ENCODE peak calls at places on chromosome 9, in eight cellular contexts. One of them, this sample, is unnamed.

GRCh38 chr9:129312251-129312650 is 134.2 kb upstream of the IER5L start:
- DNase-seq in activated CD8-positive, alpha-beta memory T cell treated with anti-CD3 and anti-CD28 coated beads, Interleukin-2, amount 50 U/mL, for 48 hours: peak
- DNase-seq in right cardiac atrium: no peak
- DNase-seq in small intestine: no peak
- DNase-seq in caudate nucleus: no peak
- DNase-seq in stimulated activated CD8-positive, alpha-beta memory T cell treated with anti-CD3 and anti-CD28 coated beads, Interleukin-2, amount 100 ng/mL, for 1 hour: no peak
- DNase-seq in body of pancreas: no peak
- DNase-seq in anterior cingulate cortex: no peak
- DNase-seq in this sample: no peak

GRCh38 chr9:16425572-16425971 is 444.9 kb downstream of the BNC2 start:
- DNase-seq in activated CD8-positive, alpha-beta memory T cell treated with anti-CD3 and anti-CD28 coated beads, Interleukin-2, amount 50 U/mL, for 48 hours: no peak
- DNase-seq in right cardiac atrium: no peak
- DNase-seq in small intestine: no peak
- DNase-seq in caudate nucleus: no peak
- DNase-seq in stimulated activated CD8-positive, alpha-beta memory T cell treated with anti-CD3 and anti-CD28 coated beads, Interleukin-2, amount 100 ng/mL, for 1 hour: no peak
- DNase-seq in body of pancreas: no peak
- DNase-seq in anterior cingulate cortex: no peak
- DNase-seq in this sample: no peak

GRCh38 chr9:97502222-97502983 is 937 bp downstream of the TMOD1 start:
- DNase-seq in activated CD8-positive, alpha-beta memory T cell treated with anti-CD3 and anti-CD28 coated beads, Interleukin-2, amount 50 U/mL, for 48 hours: peak
- DNase-seq in right cardiac atrium: peak
- DNase-seq in small intestine: no peak
- DNase-seq in caudate nucleus: no peak
- DNase-seq in stimulated activated CD8-positive, alpha-beta memory T cell treated with anti-CD3 and anti-CD28 coated beads, Interleukin-2, amount 100 ng/mL, for 1 hour: no peak
- DNase-seq in body of pancreas: peak
- DNase-seq in anterior cingulate cortex: no peak
- DNase-seq in this sample: peak

GRCh38 chr9:129483467-129484324 is 137.2 kb downstream of the C9orf50 start:
- DNase-seq in activated CD8-positive, alpha-beta memory T cell treated with anti-CD3 and anti-CD28 coated beads, Interleukin-2, amount 50 U/mL, for 48 hours: no peak
- DNase-seq in right cardiac atrium: peak
- DNase-seq in small intestine: peak
- DNase-seq in caudate nucleus: peak
- DNase-seq in stimulated activated CD8-positive, alpha-beta memory T cell treated with anti-CD3 and anti-CD28 coated beads, Interleukin-2, amount 100 ng/mL, for 1 hour: no peak
- DNase-seq in body of pancreas: peak
- DNase-seq in anterior cingulate cortex: peak
- DNase-seq in this sample: peak

GRCh38 chr9:93974151-93974550 is 19.0 kb upstream of the BARX1 start:
- DNase-seq in activated CD8-positive, alpha-beta memory T cell treated with anti-CD3 and anti-CD28 coated beads, Interleukin-2, amount 50 U/mL, for 48 hours: no peak
- DNase-seq in right cardiac atrium: no peak
- DNase-seq in small intestine: no peak
- DNase-seq in caudate nucleus: no peak
- DNase-seq in stimulated activated CD8-positive, alpha-beta memory T cell treated with anti-CD3 and anti-CD28 coated beads, Interleukin-2, amount 100 ng/mL, for 1 hour: no peak
- DNase-seq in body of pancreas: peak
- DNase-seq in anterior cingulate cortex: no peak
- DNase-seq in this sample: no peak

GRCh38 chr9:132842124-132843005 is 35.7 kb downstream of the AK8 start:
- DNase-seq in activated CD8-positive, alpha-beta memory T cell treated with anti-CD3 and anti-CD28 coated beads, Interleukin-2, amount 50 U/mL, for 48 hours: no peak
- DNase-seq in right cardiac atrium: no peak
- DNase-seq in small intestine: no peak
- DNase-seq in caudate nucleus: no peak
- DNase-seq in stimulated activated CD8-positive, alpha-beta memory T cell treated with anti-CD3 and anti-CD28 coated beads, Interleukin-2, amount 100 ng/mL, for 1 hour: no peak
- DNase-seq in body of pancreas: no peak
- DNase-seq in anterior cingulate cortex: no peak
- DNase-seq in this sample: no peak

GRCh38 chr9:131096490-131097258 is at the start of gene AIF1L:
- DNase-seq in activated CD8-positive, alpha-beta memory T cell treated with anti-CD3 and anti-CD28 coated beads, Interleukin-2, amount 50 U/mL, for 48 hours: peak
- DNase-seq in right cardiac atrium: peak
- DNase-seq in small intestine: no peak
- DNase-seq in caudate nucleus: no peak
- DNase-seq in stimulated activated CD8-positive, alpha-beta memory T cell treated with anti-CD3 and anti-CD28 coated beads, Interleukin-2, amount 100 ng/mL, for 1 hour: no peak
- DNase-seq in body of pancreas: peak
- DNase-seq in anterior cingulate cortex: peak
- DNase-seq in this sample: no peak

GRCh38 chr9:87765521-87765920 is 39.6 kb downstream of the CTSL start:
- DNase-seq in activated CD8-positive, alpha-beta memory T cell treated with anti-CD3 and anti-CD28 coated beads, Interleukin-2, amount 50 U/mL, for 48 hours: no peak
- DNase-seq in right cardiac atrium: no peak
- DNase-seq in small intestine: no peak
- DNase-seq in caudate nucleus: no peak
- DNase-seq in stimulated activated CD8-positive, alpha-beta memory T cell treated with anti-CD3 and anti-CD28 coated beads, Interleukin-2, amount 100 ng/mL, for 1 hour: no peak
- DNase-seq in body of pancreas: no peak
- DNase-seq in anterior cingulate cortex: no peak
- DNase-seq in this sample: no peak

GRCh38 chr9:312596-313320 is 98.1 kb downstream of the DOCK8 start:
- DNase-seq in activated CD8-positive, alpha-beta memory T cell treated with anti-CD3 and anti-CD28 coated beads, Interleukin-2, amount 50 U/mL, for 48 hours: no peak
- DNase-seq in right cardiac atrium: no peak
- DNase-seq in small intestine: no peak
- DNase-seq in caudate nucleus: no peak
- DNase-seq in stimulated activated CD8-positive, alpha-beta memory T cell treated with anti-CD3 and anti-CD28 coated beads, Interleukin-2, amount 100 ng/mL, for 1 hour: no peak
- DNase-seq in body of pancreas: no peak
- DNase-seq in anterior cingulate cortex: no peak
- DNase-seq in this sample: no peak

GRCh38 chr9:35605336-35606137 is 475 bp downstream of the TESK1 start:
- DNase-seq in activated CD8-positive, alpha-beta memory T cell treated with anti-CD3 and anti-CD28 coated beads, Interleukin-2, amount 50 U/mL, for 48 hours: peak
- DNase-seq in right cardiac atrium: peak
- DNase-seq in small intestine: peak
- DNase-seq in caudate nucleus: no peak
- DNase-seq in stimulated activated CD8-positive, alpha-beta memory T cell treated with anti-CD3 and anti-CD28 coated beads, Interleukin-2, amount 100 ng/mL, for 1 hour: no peak
- DNase-seq in body of pancreas: peak
- DNase-seq in anterior cingulate cortex: peak
- DNase-seq in this sample: no peak

GRCh38 chr9:114899461-114899860 is 30.9 kb downstream of the TNFSF8 start:
- DNase-seq in activated CD8-positive, alpha-beta memory T cell treated with anti-CD3 and anti-CD28 coated beads, Interleukin-2, amount 50 U/mL, for 48 hours: no peak
- DNase-seq in right cardiac atrium: no peak
- DNase-seq in small intestine: no peak
- DNase-seq in caudate nucleus: no peak
- DNase-seq in stimulated activated CD8-positive, alpha-beta memory T cell treated with anti-CD3 and anti-CD28 coated beads, Interleukin-2, amount 100 ng/mL, for 1 hour: no peak
- DNase-seq in body of pancreas: no peak
- DNase-seq in anterior cingulate cortex: no peak
- DNase-seq in this sample: no peak

GRCh38 chr9:71895122-71895521 is 15.9 kb downstream of the ABHD17B start:
- DNase-seq in activated CD8-positive, alpha-beta memory T cell treated with anti-CD3 and anti-CD28 coated beads, Interleukin-2, amount 50 U/mL, for 48 hours: no peak
- DNase-seq in right cardiac atrium: no peak
- DNase-seq in small intestine: peak
- DNase-seq in caudate nucleus: no peak
- DNase-seq in stimulated activated CD8-positive, alpha-beta memory T cell treated with anti-CD3 and anti-CD28 coated beads, Interleukin-2, amount 100 ng/mL, for 1 hour: no peak
- DNase-seq in body of pancreas: no peak
- DNase-seq in anterior cingulate cortex: no peak
- DNase-seq in this sample: no peak

GRCh38 chr9:93678199-93679019 is 102.0 kb downstream of the PHF2 start:
- DNase-seq in activated CD8-positive, alpha-beta memory T cell treated with anti-CD3 and anti-CD28 coated beads, Interleukin-2, amount 50 U/mL, for 48 hours: peak
- DNase-seq in right cardiac atrium: peak
- DNase-seq in small intestine: no peak
- DNase-seq in caudate nucleus: no peak
- DNase-seq in stimulated activated CD8-positive, alpha-beta memory T cell treated with anti-CD3 and anti-CD28 coated beads, Interleukin-2, amount 100 ng/mL, for 1 hour: no peak
- DNase-seq in body of pancreas: peak
- DNase-seq in anterior cingulate cortex: no peak
- DNase-seq in this sample: peak

GRCh38 chr9:97598461-97599288 is 34.5 kb downstream of the TSTD2 start:
- DNase-seq in activated CD8-positive, alpha-beta memory T cell treated with anti-CD3 and anti-CD28 coated beads, Interleukin-2, amount 50 U/mL, for 48 hours: peak
- DNase-seq in right cardiac atrium: peak
- DNase-seq in small intestine: peak
- DNase-seq in caudate nucleus: no peak
- DNase-seq in stimulated activated CD8-positive, alpha-beta memory T cell treated with anti-CD3 and anti-CD28 coated beads, Interleukin-2, amount 100 ng/mL, for 1 hour: peak
- DNase-seq in body of pancreas: peak
- DNase-seq in anterior cingulate cortex: peak
- DNase-seq in this sample: peak

GRCh38 chr9:68898781-68899439 is 115.0 kb downstream of the PRKACG start:
- DNase-seq in activated CD8-positive, alpha-beta memory T cell treated with anti-CD3 and anti-CD28 coated beads, Interleukin-2, amount 50 U/mL, for 48 hours: no peak
- DNase-seq in right cardiac atrium: no peak
- DNase-seq in small intestine: no peak
- DNase-seq in caudate nucleus: no peak
- DNase-seq in stimulated activated CD8-positive, alpha-beta memory T cell treated with anti-CD3 and anti-CD28 coated beads, Interleukin-2, amount 100 ng/mL, for 1 hour: no peak
- DNase-seq in body of pancreas: no peak
- DNase-seq in anterior cingulate cortex: no peak
- DNase-seq in this sample: no peak

GRCh38 chr9:129962889-129963703 is 79.9 kb downstream of the FNBP1 start:
- DNase-seq in activated CD8-positive, alpha-beta memory T cell treated with anti-CD3 and anti-CD28 coated beads, Interleukin-2, amount 50 U/mL, for 48 hours: peak
- DNase-seq in right cardiac atrium: peak
- DNase-seq in small intestine: peak
- DNase-seq in caudate nucleus: no peak
- DNase-seq in stimulated activated CD8-positive, alpha-beta memory T cell treated with anti-CD3 and anti-CD28 coated beads, Interleukin-2, amount 100 ng/mL, for 1 hour: peak
- DNase-seq in body of pancreas: peak
- DNase-seq in anterior cingulate cortex: no peak
- DNase-seq in this sample: peak

GRCh38 chr9:130454096-130454811 is 9.5 kb downstream of the ASS1 start:
- DNase-seq in activated CD8-positive, alpha-beta memory T cell treated with anti-CD3 and anti-CD28 coated beads, Interleukin-2, amount 50 U/mL, for 48 hours: no peak
- DNase-seq in right cardiac atrium: peak
- DNase-seq in small intestine: no peak
- DNase-seq in caudate nucleus: no peak
- DNase-seq in stimulated activated CD8-positive, alpha-beta memory T cell treated with anti-CD3 and anti-CD28 coated beads, Interleukin-2, amount 100 ng/mL, for 1 hour: no peak
- DNase-seq in body of pancreas: no peak
- DNase-seq in anterior cingulate cortex: no peak
- DNase-seq in this sample: no peak

GRCh38 chr9:34463901-34464232 is 5.3 kb downstream of the DNAI1 start:
- DNase-seq in activated CD8-positive, alpha-beta memory T cell treated with anti-CD3 and anti-CD28 coated beads, Interleukin-2, amount 50 U/mL, for 48 hours: no peak
- DNase-seq in right cardiac atrium: no peak
- DNase-seq in small intestine: no peak
- DNase-seq in caudate nucleus: no peak
- DNase-seq in stimulated activated CD8-positive, alpha-beta memory T cell treated with anti-CD3 and anti-CD28 coated beads, Interleukin-2, amount 100 ng/mL, for 1 hour: no peak
- DNase-seq in body of pancreas: no peak
- DNase-seq in anterior cingulate cortex: no peak
- DNase-seq in this sample: no peak

GRCh38 chr9:113641100-113641885 is 177.8 kb downstream of the RGS3 start:
- DNase-seq in activated CD8-positive, alpha-beta memory T cell treated with anti-CD3 and anti-CD28 coated beads, Interleukin-2, amount 50 U/mL, for 48 hours: no peak
- DNase-seq in right cardiac atrium: no peak
- DNase-seq in small intestine: no peak
- DNase-seq in caudate nucleus: no peak
- DNase-seq in stimulated activated CD8-positive, alpha-beta memory T cell treated with anti-CD3 and anti-CD28 coated beads, Interleukin-2, amount 100 ng/mL, for 1 hour: no peak
- DNase-seq in body of pancreas: no peak
- DNase-seq in anterior cingulate cortex: no peak
- DNase-seq in this sample: no peak

GRCh38 chr9:32704343-32704742 is 68.9 kb upstream of the TAF1L start:
- DNase-seq in activated CD8-positive, alpha-beta memory T cell treated with anti-CD3 and anti-CD28 coated beads, Interleukin-2, amount 50 U/mL, for 48 hours: no peak
- DNase-seq in right cardiac atrium: no peak
- DNase-seq in small intestine: no peak
- DNase-seq in caudate nucleus: no peak
- DNase-seq in stimulated activated CD8-positive, alpha-beta memory T cell treated with anti-CD3 and anti-CD28 coated beads, Interleukin-2, amount 100 ng/mL, for 1 hour: no peak
- DNase-seq in body of pancreas: no peak
- DNase-seq in anterior cingulate cortex: no peak
- DNase-seq in this sample: no peak

GRCh38 chr9:107539427-107540154 is 50.0 kb upstream of the KLF4 start:
- DNase-seq in activated CD8-positive, alpha-beta memory T cell treated with anti-CD3 and anti-CD28 coated beads, Interleukin-2, amount 50 U/mL, for 48 hours: no peak
- DNase-seq in right cardiac atrium: no peak
- DNase-seq in small intestine: no peak
- DNase-seq in caudate nucleus: no peak
- DNase-seq in stimulated activated CD8-positive, alpha-beta memory T cell treated with anti-CD3 and anti-CD28 coated beads, Interleukin-2, amount 100 ng/mL, for 1 hour: no peak
- DNase-seq in body of pancreas: no peak
- DNase-seq in anterior cingulate cortex: no peak
- DNase-seq in this sample: peak

GRCh38 chr9:34647651-34648050 is 1.2 kb downstream of the GALT start:
- DNase-seq in activated CD8-positive, alpha-beta memory T cell treated with anti-CD3 and anti-CD28 coated beads, Interleukin-2, amount 50 U/mL, for 48 hours: no peak
- DNase-seq in right cardiac atrium: peak
- DNase-seq in small intestine: peak
- DNase-seq in caudate nucleus: no peak
- DNase-seq in stimulated activated CD8-positive, alpha-beta memory T cell treated with anti-CD3 and anti-CD28 coated beads, Interleukin-2, amount 100 ng/mL, for 1 hour: no peak
- DNase-seq in body of pancreas: no peak
- DNase-seq in anterior cingulate cortex: no peak
- DNase-seq in this sample: no peak

GRCh38 chr9:113775714-113776113 is 100.4 kb upstream of the ZNF618 start:
- DNase-seq in activated CD8-positive, alpha-beta memory T cell treated with anti-CD3 and anti-CD28 coated beads, Interleukin-2, amount 50 U/mL, for 48 hours: no peak
- DNase-seq in right cardiac atrium: no peak
- DNase-seq in small intestine: no peak
- DNase-seq in caudate nucleus: no peak
- DNase-seq in stimulated activated CD8-positive, alpha-beta memory T cell treated with anti-CD3 and anti-CD28 coated beads, Interleukin-2, amount 100 ng/mL, for 1 hour: no peak
- DNase-seq in body of pancreas: no peak
- DNase-seq in anterior cingulate cortex: no peak
- DNase-seq in this sample: no peak

GRCh38 chr9:121503443-121503842 is 3.8 kb upstream of the GGTA1 start:
- DNase-seq in activated CD8-positive, alpha-beta memory T cell treated with anti-CD3 and anti-CD28 coated beads, Interleukin-2, amount 50 U/mL, for 48 hours: no peak
- DNase-seq in right cardiac atrium: no peak
- DNase-seq in small intestine: no peak
- DNase-seq in caudate nucleus: no peak
- DNase-seq in stimulated activated CD8-positive, alpha-beta memory T cell treated with anti-CD3 and anti-CD28 coated beads, Interleukin-2, amount 100 ng/mL, for 1 hour: no peak
- DNase-seq in body of pancreas: no peak
- DNase-seq in anterior cingulate cortex: no peak
- DNase-seq in this sample: no peak

GRCh38 chr9:130939405-130939941 is 426 bp upstream of the FIBCD1 start:
- DNase-seq in activated CD8-positive, alpha-beta memory T cell treated with anti-CD3 and anti-CD28 coated beads, Interleukin-2, amount 50 U/mL, for 48 hours: no peak
- DNase-seq in right cardiac atrium: no peak
- DNase-seq in small intestine: no peak
- DNase-seq in caudate nucleus: no peak
- DNase-seq in stimulated activated CD8-positive, alpha-beta memory T cell treated with anti-CD3 and anti-CD28 coated beads, Interleukin-2, amount 100 ng/mL, for 1 hour: no peak
- DNase-seq in body of pancreas: no peak
- DNase-seq in anterior cingulate cortex: no peak
- DNase-seq in this sample: no peak

GRCh38 chr9:132638240-132638639 is 31.5 kb downstream of the DDX31 start:
- DNase-seq in activated CD8-positive, alpha-beta memory T cell treated with anti-CD3 and anti-CD28 coated beads, Interleukin-2, amount 50 U/mL, for 48 hours: no peak
- DNase-seq in right cardiac atrium: no peak
- DNase-seq in small intestine: no peak
- DNase-seq in caudate nucleus: no peak
- DNase-seq in stimulated activated CD8-positive, alpha-beta memory T cell treated with anti-CD3 and anti-CD28 coated beads, Interleukin-2, amount 100 ng/mL, for 1 hour: no peak
- DNase-seq in body of pancreas: no peak
- DNase-seq in anterior cingulate cortex: no peak
- DNase-seq in this sample: no peak

GRCh38 chr9:136372561-136373299 is 739 bp downstream of the CARD9 start:
- DNase-seq in activated CD8-positive, alpha-beta memory T cell treated with anti-CD3 and anti-CD28 coated beads, Interleukin-2, amount 50 U/mL, for 48 hours: peak
- DNase-seq in right cardiac atrium: peak
- DNase-seq in small intestine: no peak
- DNase-seq in caudate nucleus: no peak
- DNase-seq in stimulated activated CD8-positive, alpha-beta memory T cell treated with anti-CD3 and anti-CD28 coated beads, Interleukin-2, amount 100 ng/mL, for 1 hour: no peak
- DNase-seq in body of pancreas: peak
- DNase-seq in anterior cingulate cortex: peak
- DNase-seq in this sample: peak

GRCh38 chr9:101586651-101587050 is 8.1 kb downstream of the PPP3R2 start:
- DNase-seq in activated CD8-positive, alpha-beta memory T cell treated with anti-CD3 and anti-CD28 coated beads, Interleukin-2, amount 50 U/mL, for 48 hours: no peak
- DNase-seq in right cardiac atrium: no peak
- DNase-seq in small intestine: peak
- DNase-seq in caudate nucleus: no peak
- DNase-seq in stimulated activated CD8-positive, alpha-beta memory T cell treated with anti-CD3 and anti-CD28 coated beads, Interleukin-2, amount 100 ng/mL, for 1 hour: no peak
- DNase-seq in body of pancreas: no peak
- DNase-seq in anterior cingulate cortex: no peak
- DNase-seq in this sample: no peak

GRCh38 chr9:116855881-116856662 is 169.0 kb downstream of the TRIM32 start:
- DNase-seq in activated CD8-positive, alpha-beta memory T cell treated with anti-CD3 and anti-CD28 coated beads, Interleukin-2, amount 50 U/mL, for 48 hours: no peak
- DNase-seq in right cardiac atrium: no peak
- DNase-seq in small intestine: no peak
- DNase-seq in caudate nucleus: no peak
- DNase-seq in stimulated activated CD8-positive, alpha-beta memory T cell treated with anti-CD3 and anti-CD28 coated beads, Interleukin-2, amount 100 ng/mL, for 1 hour: no peak
- DNase-seq in body of pancreas: no peak
- DNase-seq in anterior cingulate cortex: no peak
- DNase-seq in this sample: no peak

GRCh38 chr9:104961701-104962359 is 33.9 kb upstream of the ABCA1 start:
- DNase-seq in activated CD8-positive, alpha-beta memory T cell treated with anti-CD3 and anti-CD28 coated beads, Interleukin-2, amount 50 U/mL, for 48 hours: no peak
- DNase-seq in right cardiac atrium: no peak
- DNase-seq in small intestine: no peak
- DNase-seq in caudate nucleus: no peak
- DNase-seq in stimulated activated CD8-positive, alpha-beta memory T cell treated with anti-CD3 and anti-CD28 coated beads, Interleukin-2, amount 100 ng/mL, for 1 hour: no peak
- DNase-seq in body of pancreas: no peak
- DNase-seq in anterior cingulate cortex: no peak
- DNase-seq in this sample: no peak

GRCh38 chr9:77456829-77457437 is 191.2 kb downstream of the GNA14 start:
- DNase-seq in activated CD8-positive, alpha-beta memory T cell treated with anti-CD3 and anti-CD28 coated beads, Interleukin-2, amount 50 U/mL, for 48 hours: peak
- DNase-seq in right cardiac atrium: peak
- DNase-seq in small intestine: peak
- DNase-seq in caudate nucleus: peak
- DNase-seq in stimulated activated CD8-positive, alpha-beta memory T cell treated with anti-CD3 and anti-CD28 coated beads, Interleukin-2, amount 100 ng/mL, for 1 hour: peak
- DNase-seq in body of pancreas: peak
- DNase-seq in anterior cingulate cortex: peak
- DNase-seq in this sample: peak

GRCh38 chr9:38074441-38074943 is 5.5 kb upstream of the SHB start:
- DNase-seq in activated CD8-positive, alpha-beta memory T cell treated with anti-CD3 and anti-CD28 coated beads, Interleukin-2, amount 50 U/mL, for 48 hours: peak
- DNase-seq in right cardiac atrium: no peak
- DNase-seq in small intestine: peak
- DNase-seq in caudate nucleus: no peak
- DNase-seq in stimulated activated CD8-positive, alpha-beta memory T cell treated with anti-CD3 and anti-CD28 coated beads, Interleukin-2, amount 100 ng/mL, for 1 hour: no peak
- DNase-seq in body of pancreas: no peak
- DNase-seq in anterior cingulate cortex: no peak
- DNase-seq in this sample: no peak

GRCh38 chr9:33415152-33416038 is 13.0 kb upstream of the AQP7 start:
- DNase-seq in activated CD8-positive, alpha-beta memory T cell treated with anti-CD3 and anti-CD28 coated beads, Interleukin-2, amount 50 U/mL, for 48 hours: peak
- DNase-seq in right cardiac atrium: peak
- DNase-seq in small intestine: peak
- DNase-seq in caudate nucleus: no peak
- DNase-seq in stimulated activated CD8-positive, alpha-beta memory T cell treated with anti-CD3 and anti-CD28 coated beads, Interleukin-2, amount 100 ng/mL, for 1 hour: peak
- DNase-seq in body of pancreas: peak
- DNase-seq in anterior cingulate cortex: peak
- DNase-seq in this sample: peak